ENCODE peak calls at places on chromosomes 4 and X, in seven cellular contexts. One of them, this sample, is unnamed.

GRCh38 chrX:16305187-16305586 is 137.9 kb downstream of the MAGEB17 start:
- DNase-seq in SIG-M5: no peak
- DNase-seq in activated CD4-positive, alpha-beta memory T cell treated with anti-CD3 and anti-CD28 coated beads for 36 hours: no peak
- DNase-seq in brain microvascular endothelial cell: no peak
- DNase-seq in T-helper 2 cell: no peak
- DNase-seq in activated CD4-positive, alpha-beta T cell treated with anti-CD3 and anti-CD28 coated beads, Interleukin-2, amount 50 U/mL, for 24 hours: no peak
- DNase-seq in non-pigmented ciliary epithelial cell: no peak
- DNase-seq in this sample: no peak

GRCh38 chrX:117538441-117539418 is 577.9 kb downstream of the KLHL13 start:
- DNase-seq in activated CD4-positive, alpha-beta T cell treated with anti-CD3 and anti-CD28 coated beads, Interleukin-2, amount 50 U/mL, for 24 hours: no peak
- DNase-seq in brain microvascular endothelial cell: no peak
- DNase-seq in activated CD4-positive, alpha-beta memory T cell treated with anti-CD3 and anti-CD28 coated beads for 36 hours: no peak
- DNase-seq in T-helper 2 cell: no peak
- DNase-seq in SIG-M5: no peak
- DNase-seq in non-pigmented ciliary epithelial cell: no peak
- DNase-seq in this sample: no peak

GRCh38 chrX:129771266-129771995 is 8.3 kb upstream of the SASH3 start:
- DNase-seq in SIG-M5: no peak
- DNase-seq in non-pigmented ciliary epithelial cell: no peak
- DNase-seq in activated CD4-positive, alpha-beta memory T cell treated with anti-CD3 and anti-CD28 coated beads for 36 hours: peak; percentile 58
- DNase-seq in brain microvascular endothelial cell: no peak
- DNase-seq in activated CD4-positive, alpha-beta T cell treated with anti-CD3 and anti-CD28 coated beads, Interleukin-2, amount 50 U/mL, for 24 hours: no peak
- DNase-seq in T-helper 2 cell: peak; percentile 49
- DNase-seq in this sample: no peak

GRCh38 chr4:3708103-3708510 is 58.1 kb upstream of the ADRA2C start:
- DNase-seq in activated CD4-positive, alpha-beta memory T cell treated with anti-CD3 and anti-CD28 coated beads for 36 hours: no peak
- DNase-seq in activated CD4-positive, alpha-beta T cell treated with anti-CD3 and anti-CD28 coated beads, Interleukin-2, amount 50 U/mL, for 24 hours: no peak
- DNase-seq in non-pigmented ciliary epithelial cell: no peak
- DNase-seq in brain microvascular endothelial cell: peak; percentile 2
- DNase-seq in SIG-M5: peak; percentile 3
- DNase-seq in T-helper 2 cell: no peak
- DNase-seq in this sample: no peak

GRCh38 chrX:386239-386767 is 404 bp downstream of the PPP2R3B start:
- DNase-seq in activated CD4-positive, alpha-beta T cell treated with anti-CD3 and anti-CD28 coated beads, Interleukin-2, amount 50 U/mL, for 24 hours: no peak
- DNase-seq in brain microvascular endothelial cell: no peak
- DNase-seq in SIG-M5: no peak
- DNase-seq in non-pigmented ciliary epithelial cell: no peak
- DNase-seq in activated CD4-positive, alpha-beta memory T cell treated with anti-CD3 and anti-CD28 coated beads for 36 hours: peak; percentile 55
- DNase-seq in T-helper 2 cell: no peak
- DNase-seq in this sample: no peak

GRCh38 chr4:29861307-29861706 is 858.9 kb upstream of the PCDH7 start:
- DNase-seq in activated CD4-positive, alpha-beta memory T cell treated with anti-CD3 and anti-CD28 coated beads for 36 hours: no peak
- DNase-seq in non-pigmented ciliary epithelial cell: no peak
- DNase-seq in T-helper 2 cell: no peak
- DNase-seq in brain microvascular endothelial cell: no peak
- DNase-seq in SIG-M5: no peak
- DNase-seq in activated CD4-positive, alpha-beta T cell treated with anti-CD3 and anti-CD28 coated beads, Interleukin-2, amount 50 U/mL, for 24 hours: no peak
- DNase-seq in this sample: no peak

GRCh38 chrX:65241059-65241721 is 264.9 kb upstream of the ZC4H2 start:
- DNase-seq in brain microvascular endothelial cell: no peak
- DNase-seq in SIG-M5: no peak
- DNase-seq in non-pigmented ciliary epithelial cell: no peak
- DNase-seq in activated CD4-positive, alpha-beta memory T cell treated with anti-CD3 and anti-CD28 coated beads for 36 hours: no peak
- DNase-seq in T-helper 2 cell: no peak
- DNase-seq in activated CD4-positive, alpha-beta T cell treated with anti-CD3 and anti-CD28 coated beads, Interleukin-2, amount 50 U/mL, for 24 hours: no peak
- DNase-seq in this sample: no peak

GRCh38 chr4:3201718-3202702 is 46.9 kb upstream of the MSANTD1 start:
- DNase-seq in activated CD4-positive, alpha-beta T cell treated with anti-CD3 and anti-CD28 coated beads, Interleukin-2, amount 50 U/mL, for 24 hours: peak; percentile 58
- DNase-seq in T-helper 2 cell: peak; percentile 76
- DNase-seq in activated CD4-positive, alpha-beta memory T cell treated with anti-CD3 and anti-CD28 coated beads for 36 hours: peak; percentile 81
- DNase-seq in non-pigmented ciliary epithelial cell: peak; percentile 44
- DNase-seq in SIG-M5: no peak
- DNase-seq in brain microvascular endothelial cell: peak; percentile 84
- DNase-seq in this sample: no peak

GRCh38 chr4:92047209-92047877 is 256.4 kb upstream of the GRID2 start:
- DNase-seq in activated CD4-positive, alpha-beta memory T cell treated with anti-CD3 and anti-CD28 coated beads for 36 hours: no peak
- DNase-seq in non-pigmented ciliary epithelial cell: peak; percentile 2
- DNase-seq in T-helper 2 cell: no peak
- DNase-seq in SIG-M5: no peak
- DNase-seq in brain microvascular endothelial cell: no peak
- DNase-seq in activated CD4-positive, alpha-beta T cell treated with anti-CD3 and anti-CD28 coated beads, Interleukin-2, amount 50 U/mL, for 24 hours: no peak
- DNase-seq in this sample: no peak